ENCODE peak calls at places on chromosomes 6 and 20, in eight cellular contexts. T, G, V, I, U, Y, O and P are unnamed samples.

GRCh38 chr6:152594726-152595125 is 42.4 kb downstream of the SYNE1 start:
- DNase-seq in T (no peak), G (no peak), V (no peak), I (no peak), U (no peak), Y (no peak), O (no peak), P (no peak)

GRCh38 chr6:51855310-51856082 is 231.9 kb downstream of the PKHD1 start:
- DNase-seq in T (no peak), G (peak; percentile 89), V (peak; percentile 67), I (no peak), U (peak; percentile 10), Y (peak; percentile 51), O (no peak), P (peak; percentile 93)

GRCh38 chr6:15615837-15616236 is 47.0 kb downstream of the DTNBP1 start:
- DNase-seq in T (no peak), G (no peak), V (no peak), I (no peak), U (no peak), Y (no peak), O (no peak), P (no peak)

GRCh38 chr6:41332842-41333736 is 2.3 kb upstream of the NCR2 start:
- DNase-seq in T (no peak), G (no peak), V (no peak), I (no peak), U (no peak), Y (no peak), O (no peak), P (no peak)

GRCh38 chr6:147205690-147206600 is 1.7 kb downstream of the STXBP5 start:
- DNase-seq in T (no peak), G (peak; percentile 43), V (no peak), I (no peak), U (no peak), Y (no peak), O (peak; percentile 20), P (peak; percentile 11)

GRCh38 chr6:73680289-73680688 is 15.7 kb upstream of the CD109 start:
- DNase-seq in T (no peak), G (no peak), V (no peak), I (no peak), U (no peak), Y (no peak), O (no peak), P (no peak)

GRCh38 chr6:150711584-150712501 is 112.2 kb downstream of the PLEKHG1 start:
- DNase-seq in T (no peak), G (no peak), V (no peak), I (no peak), U (no peak), Y (no peak), O (no peak), P (no peak)

GRCh38 chr6:115675443-115675842 is 385.2 kb downstream of the FRK start:
- DNase-seq in T (no peak), G (no peak), V (no peak), I (no peak), U (no peak), Y (no peak), O (no peak), P (no peak)

GRCh38 chr6:100035873-100036653 is 42.0 kb upstream of the MCHR2 start:
- DNase-seq in T (no peak), G (no peak), V (no peak), I (no peak), U (no peak), Y (no peak), O (no peak), P (no peak)

GRCh38 chr6:157800420-157801237 is 22.4 kb upstream of the SNX9 start:
- DNase-seq in T (no peak), G (no peak), V (no peak), I (no peak), U (peak; percentile 46), Y (no peak), O (no peak), P (no peak)

GRCh38 chr6:43785220-43785752 is 15.3 kb downstream of the VEGFA start:
- DNase-seq in T (no peak), G (no peak), V (no peak), I (no peak), U (no peak), Y (no peak), O (no peak), P (no peak)

GRCh38 chr20:63519765-63520593 is 586 bp upstream of the PPDPF start:
- DNase-seq in T (peak; percentile 77), G (no peak), V (peak; percentile 87), I (peak; percentile 67), U (no peak), Y (peak; percentile 59), O (peak; percentile 84), P (peak; percentile 93)

GRCh38 chr6:19478992-19479391 is 358.2 kb upstream of the ID4 start:
- DNase-seq in T (no peak), G (no peak), V (no peak), I (no peak), U (no peak), Y (no peak), O (no peak), P (no peak)

GRCh38 chr6:87102296-87102695 is 7.4 kb upstream of the CGA start:
- DNase-seq in T (no peak), G (no peak), V (no peak), I (no peak), U (no peak), Y (no peak), O (no peak), P (no peak)

GRCh38 chr6:8175046-8175777 is 72.9 kb upstream of the EEF1E1 start:
- DNase-seq in T (no peak), G (no peak), V (no peak), I (no peak), U (no peak), Y (peak; percentile 21), O (no peak), P (no peak)

GRCh38 chr20:19944772-19945459 is 72.2 kb upstream of the NAA20 start:
- DNase-seq in T (peak; percentile 10), G (no peak), V (no peak), I (no peak), U (peak; percentile 44), Y (no peak), O (no peak), P (no peak)